ENCODE peak calls at places on chromosomes 11 and 22, in four cellular contexts. C, N, Z and S are unnamed samples.

GRCh38 chr22:49598338-49598737 is 229.3 kb downstream of the BRD1 start:
- DNase-seq in C (no peak), N (no peak), Z (no peak), S (no peak)

GRCh38 chr11:64801591-64802369 is 1.2 kb downstream of the MAP4K2 start:
- DNase-seq in C (no peak), N (no peak), Z (no peak), S (no peak)

GRCh38 chr22:25758316-25758715 is 16.3 kb downstream of the MYO18B start:
- DNase-seq in C (no peak), N (no peak), Z (no peak), S (no peak)

GRCh38 chr11:119506436-119506835 is 83.5 kb upstream of the THY1 start:
- DNase-seq in C (no peak), N (no peak), Z (no peak), S (peak)

GRCh38 chr11:88310246-88310645 is 27.3 kb downstream of the CTSC start:
- DNase-seq in C (peak), N (no peak), Z (no peak), S (peak)

GRCh38 chr22:29314074-29314473 is 1.4 kb downstream of the RASL10A start:
- DNase-seq in C (no peak), N (peak), Z (no peak), S (no peak)

GRCh38 chr11:119709638-119710346 is 19.2 kb downstream of the NECTIN1 start:
- DNase-seq in C (peak), N (no peak), Z (no peak), S (peak)

GRCh38 chr22:36921309-36922096 is 8.1 kb downstream of the CSF2RB start:
- DNase-seq in C (no peak), N (no peak), Z (peak), S (no peak)

GRCh38 chr11:1933416-1934325 is 13.5 kb upstream of the MRPL23 start:
- DNase-seq in C (no peak), N (no peak), Z (no peak), S (no peak)

GRCh38 chr11:4038973-4039372 is 55.6 kb upstream of the RRM1 start:
- DNase-seq in C (no peak), N (no peak), Z (no peak), S (no peak)

GRCh38 chr22:20650294-20651207 is 123.4 kb upstream of the SERPIND1 start:
- DNase-seq in C (no peak), N (no peak), Z (no peak), S (no peak)

GRCh38 chr11:78419327-78419726 is 1.7 kb upstream of the GAB2 start:
- DNase-seq in C (peak), N (peak), Z (peak), S (peak)

GRCh38 chr11:123544631-123545375 is 109.6 kb downstream of the SCN3B start:
- DNase-seq in C (no peak), N (no peak), Z (no peak), S (no peak)

GRCh38 chr11:64967376-64967775 is 4.5 kb downstream of the MAJIN start:
- DNase-seq in C (no peak), N (no peak), Z (no peak), S (no peak)

GRCh38 chr11:64007629-64008282 is 21.5 kb downstream of the OTUB1 start:
- DNase-seq in C (no peak), N (peak), Z (peak), S (peak)

GRCh38 chr11:67355023-67355793 is 1.9 kb upstream of the POLD4 start:
- DNase-seq in C (no peak), N (no peak), Z (no peak), S (no peak)

GRCh38 chr11:120520091-120520822 is 8.7 kb downstream of the GRIK4 start:
- DNase-seq in C (no peak), N (no peak), Z (no peak), S (no peak)

GRCh38 chr11:85945296-85945695 is 90.1 kb downstream of the CCDC83 start:
- DNase-seq in C (no peak), N (no peak), Z (no peak), S (no peak)

GRCh38 chr11:105610796-105611361 is 1.0 kb downstream of the GRIA4 start:
- DNase-seq in C (no peak), N (no peak), Z (no peak), S (no peak)
- H3K4me3 ChIP-seq in C (peak), N (no peak), Z (peak), S (peak)

DNA sequence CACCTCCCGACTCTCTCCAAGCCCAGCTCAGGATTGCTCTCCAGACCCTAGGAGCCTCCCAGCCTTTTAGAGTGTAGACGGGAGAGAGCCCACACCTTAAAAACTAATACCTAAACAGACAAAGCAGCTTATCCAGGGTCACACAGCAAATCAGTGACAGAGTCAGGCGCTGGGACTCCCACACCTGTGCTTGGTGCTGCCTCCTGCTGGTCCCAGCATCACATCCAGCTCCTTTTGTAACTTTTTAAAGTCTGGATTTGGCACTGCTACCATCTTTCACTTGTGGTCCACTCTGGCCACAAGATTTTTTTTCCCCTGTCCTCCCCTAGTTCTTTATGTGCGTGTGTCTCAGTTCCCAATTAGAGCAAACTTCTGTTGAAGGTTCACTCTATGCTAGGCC is 4.7 kb downstream of the ANO1 start:
- DNase-seq in C (no peak), N (no peak), Z (no peak), S (no peak)
- TF ChIP-seq CTCF in C (no peak), N (no peak), Z (no peak), S (peak)

GRCh38 chr11:47395225-47396048 is 13.0 kb upstream of the SLC39A13 start:
- DNase-seq in C (no peak), N (no peak), Z (no peak), S (no peak)
- H3K4me3 ChIP-seq in C (no peak), N (peak), Z (no peak), S (no peak)

GRCh38 chr11:28518825-28519224 is 410.6 kb downstream of the METTL15 start:
- DNase-seq in C (no peak), N (no peak), Z (no peak), S (no peak)
- TF ChIP-seq CTCF in C (no peak), N (no peak), Z (no peak), S (no peak)

DNA sequence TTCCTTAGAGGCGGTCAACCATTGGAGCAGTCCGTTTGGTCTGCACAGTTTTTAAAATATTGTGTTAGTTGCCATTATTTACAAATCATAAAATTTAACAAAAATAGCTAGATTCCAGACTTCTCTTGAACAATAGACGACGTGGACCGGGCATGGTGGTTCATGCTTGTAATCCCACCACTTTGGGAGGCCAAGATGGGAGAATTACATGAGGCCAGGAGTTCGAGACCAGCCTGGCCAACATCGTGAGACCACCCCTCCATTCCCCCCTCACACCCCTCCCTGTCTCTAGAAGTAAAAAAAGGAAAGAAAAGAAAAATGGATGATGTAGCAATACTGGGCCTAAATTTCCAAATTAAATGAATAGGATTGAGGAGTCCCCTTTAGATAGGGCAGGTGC is 965 bp downstream of the SLC37A2 start:
- DNase-seq in C (no peak), N (no peak), Z (no peak), S (no peak)
- H3K4me3 ChIP-seq in C (peak), N (peak), Z (peak), S (no peak)

DNA sequence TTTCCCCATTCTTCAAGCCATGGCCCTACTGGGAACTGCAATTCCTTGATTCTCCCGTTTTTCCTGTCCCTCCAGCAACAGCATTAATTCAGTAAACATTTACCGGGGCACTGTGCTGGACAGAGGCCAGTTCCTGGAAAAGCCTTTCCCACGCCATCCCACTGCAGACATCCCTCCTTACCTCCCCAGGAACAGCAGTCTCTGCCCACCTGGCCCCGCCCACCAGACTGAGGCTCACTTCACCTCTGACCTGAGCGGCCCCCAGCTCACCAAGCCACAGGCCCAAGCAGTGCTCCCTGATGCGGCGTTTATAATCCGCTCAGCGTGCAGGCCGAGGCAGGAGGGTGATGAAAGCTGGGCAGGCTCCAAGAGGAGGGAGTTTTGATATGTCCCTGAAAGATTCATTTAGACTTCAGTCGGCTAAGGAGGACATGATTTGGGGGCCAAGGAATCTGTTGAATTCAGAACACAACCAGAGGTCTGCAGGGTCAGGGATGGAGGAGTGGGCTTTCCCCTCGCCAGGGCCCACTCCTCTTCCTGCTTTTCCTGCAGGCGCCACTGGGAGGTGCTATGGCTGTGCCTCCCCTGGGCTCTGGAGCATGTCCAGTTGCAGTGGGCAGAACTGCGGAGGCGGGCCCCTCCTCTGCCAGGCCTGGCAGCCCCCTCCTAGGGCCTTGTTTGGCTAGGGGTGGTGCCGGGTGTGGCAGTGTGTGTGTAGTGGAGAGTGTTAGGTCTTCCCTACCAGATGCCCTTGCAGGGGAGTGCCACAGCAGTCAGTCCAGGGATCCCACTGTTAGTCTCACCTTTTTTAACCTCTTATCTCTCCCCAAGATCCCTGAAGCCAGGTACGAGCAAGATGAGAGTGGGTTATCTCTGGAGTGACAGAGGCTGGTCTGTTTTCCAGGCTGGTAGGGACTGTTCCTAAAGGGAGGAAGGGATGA is 1.4 kb upstream of the TAGLN start:
- DNase-seq in C (no peak), N (peak), Z (peak), S (peak)
- TF ChIP-seq CTCF in C (peak), N (peak), Z (no peak), S (peak)

GRCh38 chr11:20670932-20671403 is 1.6 kb downstream of the NELL1 start:
- DNase-seq in C (no peak), N (no peak), Z (no peak), S (no peak)
- H3K4me3 ChIP-seq in C (no peak), N (no peak), Z (no peak), S (no peak)